ENCODE peak calls at places on chromosome X, in ten cellular contexts. O, T, A, W, I, V, F, E, M and B are unnamed samples.

GRCh38 chrX:747176-747575 is 116.6 kb downstream of the SHOX start:
- DNase-seq in O (no peak), T (no peak), A (no peak), W (no peak), I (no peak), V (no peak), F (no peak), E (no peak), M (no peak), B (no peak)

GRCh38 chrX:118508221-118508620 is 12.6 kb downstream of the DOCK11 start:
- DNase-seq in O (no peak), T (no peak), A (no peak), W (no peak), I (no peak), V (no peak), F (no peak), E (no peak), M (no peak), B (no peak)

GRCh38 chrX:148811236-148811635 is 310.8 kb downstream of the AFF2 start:
- DNase-seq in O (no peak), T (no peak), A (no peak), W (no peak), I (no peak), V (no peak), F (no peak), E (no peak), M (no peak), B (no peak)

GRCh38 chrX:55007633-55008032 is 7.5 kb downstream of the APEX2 start:
- DNase-seq in O (no peak), T (peak), A (no peak), W (peak), I (no peak), V (peak), F (peak), E (no peak), M (no peak), B (peak)

GRCh38 chrX:106581856-106582255 is 29.9 kb upstream of the RADX start:
- DNase-seq in O (no peak), T (no peak), A (no peak), W (no peak), I (no peak), V (no peak), F (no peak), E (no peak), M (no peak), B (no peak)

GRCh38 chrX:20529301-20529700 is 262.6 kb upstream of the RPS6KA3 start:
- DNase-seq in O (no peak), T (no peak), A (no peak), W (no peak), I (no peak), V (no peak), F (no peak), E (no peak), M (no peak), B (no peak)

GRCh38 chrX:130085551-130085986 is 24.7 kb downstream of the ELF4 start:
- DNase-seq in O (no peak), T (no peak), A (no peak), W (no peak), I (no peak), V (peak), F (no peak), E (no peak), M (no peak), B (peak)

GRCh38 chrX:140050906-140051305 is 85.6 kb upstream of the CXorf66 start:
- DNase-seq in O (no peak), T (no peak), A (no peak), W (no peak), I (peak), V (no peak), F (no peak), E (no peak), M (no peak), B (peak)

GRCh38 chrX:7062276-7062675 is 85.2 kb upstream of the STS start:
- DNase-seq in O (no peak), T (no peak), A (no peak), W (no peak), I (no peak), V (peak), F (no peak), E (no peak), M (no peak), B (peak)

GRCh38 chrX:150508461-150509367 is 59.7 kb upstream of the MTM1 start:
- DNase-seq in O (no peak), T (peak), A (no peak), W (peak), I (no peak), V (peak), F (no peak), E (no peak), M (no peak), B (no peak)

GRCh38 chrX:82816572-82816971 is 691.5 kb upstream of the POU3F4 start:
- DNase-seq in O (no peak), T (no peak), A (no peak), W (no peak), I (no peak), V (no peak), F (no peak), E (no peak), M (no peak), B (no peak)

GRCh38 chrX:13938053-13938765 is 91.5 kb downstream of the GEMIN8 start:
- DNase-seq in O (no peak), T (no peak), A (no peak), W (peak), I (peak), V (no peak), F (no peak), E (peak), M (no peak), B (peak)